ENCODE peak calls at places on chromosomes 5 and 9, in seven cellular contexts. One of them, this sample, is unnamed.

GRCh38 chr9:73009649-73010288 is 56.9 kb upstream of the ALDH1A1 start:
- DNase-seq in heart left ventricle: no peak
- DNase-seq in HepG2: no peak
- DNase-seq in GM23248: no peak
- DNase-seq in WERI-Rb-1: no peak
- DNase-seq in adrenal gland: no peak
- DNase-seq in heart right ventricle: no peak
- DNase-seq in this sample: peak; percentile 0

GRCh38 chr5:56412601-56413379 is 179.7 kb upstream of the ANKRD55 start:
- DNase-seq in heart left ventricle: peak; percentile 77
- DNase-seq in HepG2: no peak
- DNase-seq in GM23248: no peak
- DNase-seq in WERI-Rb-1: peak; percentile 79
- DNase-seq in adrenal gland: peak; percentile 75
- DNase-seq in heart right ventricle: peak; percentile 22
- DNase-seq in this sample: peak; percentile 50

GRCh38 chr5:65190328-65191053 is 291.2 kb downstream of the ADAMTS6 start:
- DNase-seq in GM23248: peak; percentile 96
- DNase-seq in WERI-Rb-1: no peak
- DNase-seq in adrenal gland: no peak
- DNase-seq in heart left ventricle: no peak
- DNase-seq in heart right ventricle: no peak
- DNase-seq in HepG2: no peak
- DNase-seq in this sample: peak; percentile 70

GRCh38 chr9:1354066-1354465 is 303.9 kb downstream of the DMRT2 start:
- DNase-seq in GM23248: no peak
- DNase-seq in adrenal gland: no peak
- DNase-seq in WERI-Rb-1: no peak
- DNase-seq in heart right ventricle: no peak
- DNase-seq in HepG2: no peak
- DNase-seq in heart left ventricle: no peak
- DNase-seq in this sample: no peak

GRCh38 chr9:108056805-108057386 is 567.3 kb upstream of the KLF4 start:
- DNase-seq in HepG2: no peak
- DNase-seq in adrenal gland: no peak
- DNase-seq in heart left ventricle: no peak
- DNase-seq in GM23248: peak; percentile 90
- DNase-seq in heart right ventricle: no peak
- DNase-seq in WERI-Rb-1: no peak
- DNase-seq in this sample: peak; percentile 81

GRCh38 chr9:87673446-87674109 is 52.3 kb upstream of the CTSL start:
- DNase-seq in adrenal gland: no peak
- DNase-seq in HepG2: no peak
- DNase-seq in heart left ventricle: no peak
- DNase-seq in heart right ventricle: no peak
- DNase-seq in WERI-Rb-1: no peak
- DNase-seq in GM23248: no peak
- DNase-seq in this sample: no peak

GRCh38 chr9:136527721-136528710 is 17.8 kb downstream of the NOTCH1 start:
- DNase-seq in heart right ventricle: no peak
- DNase-seq in WERI-Rb-1: peak; percentile 91
- DNase-seq in GM23248: peak; percentile 60
- DNase-seq in heart left ventricle: no peak
- DNase-seq in adrenal gland: no peak
- DNase-seq in HepG2: no peak
- DNase-seq in this sample: peak; percentile 35

GRCh38 chr5:141051526-141051876 is 327 bp downstream of the PCDHB1 start:
- DNase-seq in GM23248: no peak
- DNase-seq in heart right ventricle: no peak
- DNase-seq in heart left ventricle: no peak
- DNase-seq in HepG2: no peak
- DNase-seq in WERI-Rb-1: no peak
- DNase-seq in adrenal gland: no peak
- DNase-seq in this sample: no peak

GRCh38 chr9:33287087-33287490 is 3.2 kb upstream of the NFX1 start:
- DNase-seq in HepG2: peak; percentile 67
- DNase-seq in adrenal gland: peak; percentile 84
- DNase-seq in GM23248: peak; percentile 91
- DNase-seq in heart left ventricle: no peak
- DNase-seq in WERI-Rb-1: peak; percentile 49
- DNase-seq in heart right ventricle: no peak
- DNase-seq in this sample: peak; percentile 71

GRCh38 chr9:101311759-101312420 is 72.9 kb downstream of the BAAT start:
- DNase-seq in heart left ventricle: no peak
- DNase-seq in HepG2: peak; percentile 93
- DNase-seq in adrenal gland: no peak
- DNase-seq in WERI-Rb-1: peak; percentile 31
- DNase-seq in GM23248: peak; percentile 83
- DNase-seq in heart right ventricle: no peak
- DNase-seq in this sample: peak; percentile 76

GRCh38 chr9:137070201-137070905 is at the start of gene SAPCD2:
- DNase-seq in heart right ventricle: peak; percentile 88
- DNase-seq in WERI-Rb-1: peak; percentile 92
- DNase-seq in adrenal gland: peak; percentile 94
- DNase-seq in GM23248: peak; percentile 93
- DNase-seq in HepG2: peak; percentile 88
- DNase-seq in heart left ventricle: peak; percentile 93
- DNase-seq in this sample: peak; percentile 92

GRCh38 chr5:74109344-74109743 is 483.3 kb downstream of the ARHGEF28 start:
- DNase-seq in heart left ventricle: no peak
- DNase-seq in heart right ventricle: no peak
- DNase-seq in HepG2: no peak
- DNase-seq in GM23248: no peak
- DNase-seq in adrenal gland: no peak
- DNase-seq in WERI-Rb-1: no peak
- DNase-seq in this sample: no peak

GRCh38 chr5:172504736-172505402 is 50.5 kb upstream of the SH3PXD2B start:
- DNase-seq in adrenal gland: peak; percentile 69
- DNase-seq in HepG2: no peak
- DNase-seq in heart right ventricle: peak; percentile 52
- DNase-seq in WERI-Rb-1: peak; percentile 3
- DNase-seq in heart left ventricle: peak; percentile 76
- DNase-seq in GM23248: no peak
- DNase-seq in this sample: no peak

GRCh38 chr9:110114086-110114887 is 93.7 kb downstream of the C9orf152 start:
- DNase-seq in heart right ventricle: no peak
- DNase-seq in HepG2: peak; percentile 56
- DNase-seq in WERI-Rb-1: no peak
- DNase-seq in GM23248: peak; percentile 51
- DNase-seq in heart left ventricle: no peak
- DNase-seq in adrenal gland: no peak
- DNase-seq in this sample: peak; percentile 76

GRCh38 chr5:31864015-31864414 is 225.1 kb downstream of the PDZD2 start:
- DNase-seq in heart right ventricle: no peak
- DNase-seq in heart left ventricle: no peak
- DNase-seq in HepG2: no peak
- DNase-seq in GM23248: no peak
- DNase-seq in adrenal gland: peak; percentile 46
- DNase-seq in WERI-Rb-1: peak; percentile 90
- DNase-seq in this sample: no peak

GRCh38 chr9:137441935-137442321 is 771 bp upstream of the ENTPD8 start:
- DNase-seq in heart left ventricle: no peak
- DNase-seq in HepG2: no peak
- DNase-seq in adrenal gland: no peak
- DNase-seq in GM23248: no peak
- DNase-seq in WERI-Rb-1: no peak
- DNase-seq in heart right ventricle: no peak
- DNase-seq in this sample: no peak

GRCh38 chr5:17127743-17128231 is 89.6 kb upstream of the BASP1 start:
- DNase-seq in WERI-Rb-1: no peak
- DNase-seq in heart left ventricle: no peak
- DNase-seq in heart right ventricle: no peak
- DNase-seq in adrenal gland: no peak
- DNase-seq in HepG2: no peak
- DNase-seq in GM23248: peak; percentile 94
- DNase-seq in this sample: peak; percentile 87

GRCh38 chr5:146794326-146795029 is 84.1 kb downstream of the PPP2R2B start:
- DNase-seq in WERI-Rb-1: no peak
- DNase-seq in GM23248: peak; percentile 29
- DNase-seq in adrenal gland: no peak
- DNase-seq in HepG2: no peak
- DNase-seq in heart right ventricle: no peak
- DNase-seq in heart left ventricle: no peak
- DNase-seq in this sample: no peak

GRCh38 chr5:140214831-140215230 is 39.8 kb downstream of the CYSTM1 start:
- DNase-seq in HepG2: no peak
- DNase-seq in heart left ventricle: no peak
- DNase-seq in heart right ventricle: no peak
- DNase-seq in WERI-Rb-1: no peak
- DNase-seq in adrenal gland: no peak
- DNase-seq in GM23248: peak; percentile 38
- DNase-seq in this sample: peak; percentile 23

GRCh38 chr5:134879456-134879855 is 5.3 kb downstream of the TXNDC15 start:
- DNase-seq in WERI-Rb-1: no peak
- DNase-seq in heart right ventricle: no peak
- DNase-seq in heart left ventricle: no peak
- DNase-seq in adrenal gland: no peak
- DNase-seq in HepG2: no peak
- DNase-seq in GM23248: no peak
- DNase-seq in this sample: no peak

GRCh38 chr9:6716766-6717165 is 41.0 kb upstream of the KDM4C start:
- DNase-seq in adrenal gland: no peak
- DNase-seq in HepG2: no peak
- DNase-seq in heart left ventricle: no peak
- DNase-seq in heart right ventricle: no peak
- DNase-seq in GM23248: no peak
- DNase-seq in WERI-Rb-1: no peak
- DNase-seq in this sample: no peak
- H3K27ac ChIP-seq in adrenal gland: no peak overlapping the region
- H3K27ac ChIP-seq in HepG2: peak overlapping the region; percentile 93
- H3K27ac ChIP-seq in heart left ventricle: no peak overlapping the region
- H3K27ac ChIP-seq in heart right ventricle: no peak overlapping the region
- H3K27ac ChIP-seq in GM23248: no peak overlapping the region
- H3K27ac ChIP-seq in WERI-Rb-1: no peak overlapping the region
- H3K27ac ChIP-seq in this sample: no peak overlapping the region

DNA sequence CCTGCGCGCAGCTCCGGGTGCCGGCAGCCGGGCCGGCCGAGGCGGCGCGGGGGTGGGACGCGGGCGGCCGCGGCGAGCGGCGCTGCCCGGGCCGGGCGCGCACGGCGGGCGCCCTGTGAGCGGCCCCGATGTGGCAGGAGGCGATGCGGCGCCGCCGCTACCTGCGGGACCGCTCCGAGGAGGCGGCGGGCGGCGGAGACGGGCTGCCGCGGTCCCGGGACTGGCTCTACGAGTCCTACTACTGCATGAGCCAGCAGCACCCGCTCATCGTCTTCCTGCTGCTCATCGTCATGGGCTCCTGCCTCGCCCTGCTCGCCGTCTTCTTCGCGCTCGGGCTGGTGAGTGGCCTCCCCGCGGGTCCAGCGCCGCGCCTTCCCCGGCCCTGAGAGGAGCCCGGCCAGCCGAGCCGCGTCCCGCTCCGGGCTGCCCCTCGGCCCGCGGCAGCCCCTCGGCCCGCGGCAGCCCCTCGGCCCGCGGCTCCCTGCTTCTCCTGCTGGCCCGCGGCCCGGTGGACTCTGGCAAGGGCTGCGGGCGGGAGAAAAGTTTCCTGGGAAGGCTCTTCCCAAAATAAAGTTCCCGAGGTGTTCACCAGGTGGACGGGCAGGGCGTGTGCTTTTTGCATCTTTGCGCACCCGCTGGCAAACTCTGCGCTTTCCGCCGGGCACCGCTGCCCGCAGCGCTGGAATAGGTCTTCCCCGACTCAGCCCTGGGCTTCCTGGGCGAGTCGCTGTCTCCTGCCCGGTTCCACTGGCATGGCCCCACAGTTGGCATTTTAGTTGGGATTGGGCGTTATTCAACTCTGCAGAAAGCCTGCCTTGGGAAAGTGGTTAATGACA is 449 bp downstream of the ADCY2 start:
- DNase-seq in GM23248: peak; percentile 50
- DNase-seq in heart left ventricle: no peak
- DNase-seq in HepG2: no peak
- DNase-seq in heart right ventricle: no peak
- DNase-seq in WERI-Rb-1: no peak
- DNase-seq in adrenal gland: no peak
- DNase-seq in this sample: no peak
- H3K27ac ChIP-seq in GM23248: no peak overlapping the region
- H3K27ac ChIP-seq in heart left ventricle: no peak overlapping the region
- H3K27ac ChIP-seq in HepG2: no peak overlapping the region
- H3K27ac ChIP-seq in heart right ventricle: no peak overlapping the region
- H3K27ac ChIP-seq in WERI-Rb-1: peak overlapping the region; percentile 79
- H3K27ac ChIP-seq in adrenal gland: no peak overlapping the region
- H3K27ac ChIP-seq in this sample: no peak overlapping the region

GRCh38 chr9:34451545-34451944 is 6.8 kb downstream of the FAM219A start:
- DNase-seq in adrenal gland: peak; percentile 50
- DNase-seq in heart right ventricle: no peak
- DNase-seq in GM23248: peak; percentile 31
- DNase-seq in HepG2: no peak
- DNase-seq in heart left ventricle: no peak
- DNase-seq in WERI-Rb-1: no peak
- DNase-seq in this sample: peak; percentile 54
- H3K27ac ChIP-seq in adrenal gland: no peak overlapping the region
- H3K27ac ChIP-seq in heart right ventricle: peak overlapping the region; percentile 59
- H3K27ac ChIP-seq in GM23248: no peak overlapping the region
- H3K27ac ChIP-seq in HepG2: no peak overlapping the region
- H3K27ac ChIP-seq in heart left ventricle: peak overlapping the region; percentile 61
- H3K27ac ChIP-seq in WERI-Rb-1: no peak overlapping the region
- H3K27ac ChIP-seq in this sample: no peak overlapping the region

GRCh38 chr5:79285833-79286232 is 49.9 kb downstream of the JMY start:
- DNase-seq in heart right ventricle: no peak
- DNase-seq in WERI-Rb-1: no peak
- DNase-seq in heart left ventricle: no peak
- DNase-seq in adrenal gland: no peak
- DNase-seq in GM23248: no peak
- DNase-seq in HepG2: no peak
- DNase-seq in this sample: no peak
- H3K27ac ChIP-seq in heart right ventricle: no peak overlapping the region
- H3K27ac ChIP-seq in WERI-Rb-1: no peak overlapping the region
- H3K27ac ChIP-seq in heart left ventricle: no peak overlapping the region
- H3K27ac ChIP-seq in adrenal gland: no peak overlapping the region
- H3K27ac ChIP-seq in GM23248: no peak overlapping the region
- H3K27ac ChIP-seq in HepG2: no peak overlapping the region
- H3K27ac ChIP-seq in this sample: no peak overlapping the region

GRCh38 chr9:111118256-111118950 is 80.1 kb upstream of the LPAR1 start:
- DNase-seq in heart right ventricle: no peak
- DNase-seq in heart left ventricle: no peak
- DNase-seq in GM23248: peak; percentile 89
- DNase-seq in adrenal gland: no peak
- DNase-seq in WERI-Rb-1: no peak
- DNase-seq in HepG2: no peak
- DNase-seq in this sample: peak; percentile 13
- H3K27ac ChIP-seq in heart right ventricle: no peak overlapping the region
- H3K27ac ChIP-seq in heart left ventricle: no peak overlapping the region
- H3K27ac ChIP-seq in GM23248: peak overlapping the region; percentile 62
- H3K27ac ChIP-seq in adrenal gland: no peak overlapping the region
- H3K27ac ChIP-seq in WERI-Rb-1: no peak overlapping the region
- H3K27ac ChIP-seq in HepG2: no peak overlapping the region
- H3K27ac ChIP-seq in this sample: peak overlapping the region; percentile 28